ENCODE peak calls at places on chromosomes 7 and 10, in eight cellular contexts. L, B, F, K, S, C, I and A are unnamed samples.

GRCh38 chr7:68792351-68792750 is 805.9 kb upstream of the AUTS2 start:
- DNase-seq in S (no peak), K (no peak), B (no peak), F (no peak), C (no peak), I (no peak), L (no peak), A (no peak)

GRCh38 chr7:122300607-122301079 is 3.9 kb downstream of the FEZF1 start:
- DNase-seq in F (no peak), C (no peak), L (no peak), K (peak), B (no peak), I (no peak), S (no peak), A (no peak)

GRCh38 chr7:66537876-66538275 is 90.8 kb upstream of the KCTD7 start:
- DNase-seq in S (no peak), K (no peak), C (no peak), I (no peak), F (no peak), B (no peak), L (no peak), A (no peak)

GRCh38 chr7:7517661-7518236 is 17.9 kb downstream of the COL28A1 start:
- DNase-seq in F (no peak), I (no peak), C (no peak), S (no peak), L (no peak), K (no peak), B (no peak), A (no peak)

GRCh38 chr7:81460228-81460627 is 309.6 kb downstream of the HGF start:
- DNase-seq in K (no peak), F (no peak), S (no peak), I (no peak), L (no peak), B (no peak), C (no peak), A (no peak)

GRCh38 chr10:101319241-101319915 is 34.6 kb upstream of the BTRC start:
- DNase-seq in K (no peak), F (peak), I (no peak), S (no peak), L (no peak), B (no peak), C (no peak), A (no peak)

GRCh38 chr7:1537631-1538412 is 7.3 kb downstream of the MAFK start:
- DNase-seq in C (peak), B (peak), L (no peak), F (peak), I (peak), S (peak), K (peak), A (peak)

GRCh38 chr10:103244663-103245271 is 920 bp upstream of the RPEL1 start:
- DNase-seq in F (peak), C (peak), S (peak), I (peak), L (peak), K (peak), B (no peak), A (peak)

GRCh38 chr7:141074162-141074989 is 512 bp downstream of the TMEM178B start:
- DNase-seq in S (peak), B (no peak), K (peak), C (no peak), I (no peak), F (peak), L (peak), A (no peak)

GRCh38 chr10:63437334-63437949 is 28.3 kb downstream of the JMJD1C start:
- DNase-seq in S (no peak), K (peak), F (no peak), B (no peak), C (no peak), I (peak), L (no peak), A (no peak)

GRCh38 chr7:115654384-115655181 is 376.0 kb downstream of the TFEC start:
- DNase-seq in B (no peak), F (no peak), I (no peak), S (no peak), C (no peak), K (no peak), L (no peak), A (no peak)

GRCh38 chr10:6173203-6173602 is 29.5 kb upstream of the PFKFB3 start:
- DNase-seq in I (no peak), K (no peak), F (peak), B (no peak), L (no peak), C (no peak), S (no peak), A (no peak)

GRCh38 chr7:149404396-149404795 is 56.5 kb downstream of the ZNF777 start:
- DNase-seq in B (no peak), F (no peak), C (no peak), K (no peak), S (no peak), L (no peak), I (no peak), A (no peak)

GRCh38 chr7:34747176-34747781 is 89.3 kb downstream of the NPSR1 start:
- DNase-seq in K (no peak), F (no peak), I (peak), S (no peak), B (no peak), C (no peak), L (peak), A (no peak)

GRCh38 chr7:80588591-80588990 is 49.9 kb upstream of the CD36 start:
- DNase-seq in S (no peak), F (no peak), K (peak), L (no peak), B (no peak), I (no peak), C (no peak), A (no peak)

GRCh38 chr10:77857272-77857671 is 69.3 kb downstream of the DLG5 start:
- DNase-seq in L (no peak), I (no peak), S (no peak), C (no peak), B (no peak), F (no peak), K (no peak), A (no peak)

GRCh38 chr10:25015927-25016348 is at the start of gene ENKUR:
- DNase-seq in B (peak), I (no peak), C (peak), S (peak), L (peak), F (peak), K (peak), A (peak)

GRCh38 chr7:142385528-142386340 is 127.9 kb upstream of the PRSS58 start:
- DNase-seq in K (peak), L (peak), C (peak), I (peak), B (peak), F (peak), S (peak), A (peak)

GRCh38 chr10:35913628-35914027 is 271.5 kb upstream of the FZD8 start:
- DNase-seq in B (no peak), K (peak), F (no peak), S (no peak), I (peak), L (no peak), C (no peak), A (no peak)

GRCh38 chr10:35912615-35913170 is 270.6 kb upstream of the FZD8 start:
- DNase-seq in I (peak), S (no peak), F (no peak), C (peak), B (no peak), L (no peak), K (peak), A (peak)

GRCh38 chr10:35921866-35922265 is 279.8 kb upstream of the FZD8 start:
- DNase-seq in B (no peak), L (no peak), S (no peak), I (no peak), F (no peak), K (no peak), C (no peak), A (no peak)

GRCh38 chr10:35911954-35912353 is 269.9 kb upstream of the FZD8 start:
- DNase-seq in S (no peak), I (no peak), B (no peak), F (no peak), L (no peak), K (no peak), C (no peak), A (no peak)

GRCh38 chr10:35916791-35917190 is 274.7 kb upstream of the FZD8 start:
- DNase-seq in I (no peak), K (peak), L (no peak), C (no peak), S (no peak), B (no peak), F (no peak), A (no peak)
- TF ChIP-seq CTCF in I (no peak), K (no peak), L (peak), C (no peak), S (no peak), B (no peak), F (no peak), A (no peak)

DNA sequence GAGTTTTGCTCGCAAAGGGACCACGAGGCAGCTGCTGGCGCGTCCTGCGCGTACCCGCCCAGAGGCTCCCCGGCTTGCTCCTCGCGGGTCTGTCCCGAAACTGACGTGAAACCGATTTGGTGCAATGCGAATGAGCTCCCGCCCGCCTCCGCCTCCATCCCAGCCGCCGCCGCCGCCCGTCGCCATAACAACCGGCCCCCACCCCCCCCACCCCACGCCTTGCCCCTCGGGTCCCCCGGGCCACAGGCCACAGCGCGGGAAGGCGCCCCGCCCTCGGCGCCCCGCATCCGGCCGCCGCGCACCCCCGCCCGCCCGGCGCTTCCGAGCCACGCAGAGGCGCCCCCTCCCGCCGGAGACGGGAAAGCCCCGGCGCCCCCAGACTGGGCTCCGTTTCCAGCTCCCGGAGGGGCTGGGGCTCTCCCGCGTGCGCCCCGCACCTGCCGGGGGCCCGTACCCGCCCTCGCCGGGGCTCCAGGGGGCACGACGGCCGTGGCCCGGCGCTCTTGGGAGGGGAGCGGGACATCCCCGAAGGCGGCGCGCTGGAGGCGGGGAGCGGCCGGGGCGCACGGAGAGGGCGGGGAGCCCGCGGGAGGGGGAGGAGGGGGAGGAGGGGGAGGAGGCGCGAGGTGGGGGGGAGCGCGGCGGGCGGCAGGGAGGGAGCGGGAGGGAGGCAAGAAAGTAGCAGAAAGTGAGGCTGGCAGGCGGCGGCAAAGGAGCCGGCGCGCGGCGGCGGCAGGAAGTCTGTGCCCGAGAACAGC is at the start of gene CAMK1D:
- DNase-seq in I (peak), C (no peak), L (peak), B (no peak), K (peak), F (peak), S (peak), A (peak)
- TF ChIP-seq CTCF in I (no peak), C (peak), L (peak), B (peak), K (no peak), F (no peak), S (no peak), A (no peak)

DNA sequence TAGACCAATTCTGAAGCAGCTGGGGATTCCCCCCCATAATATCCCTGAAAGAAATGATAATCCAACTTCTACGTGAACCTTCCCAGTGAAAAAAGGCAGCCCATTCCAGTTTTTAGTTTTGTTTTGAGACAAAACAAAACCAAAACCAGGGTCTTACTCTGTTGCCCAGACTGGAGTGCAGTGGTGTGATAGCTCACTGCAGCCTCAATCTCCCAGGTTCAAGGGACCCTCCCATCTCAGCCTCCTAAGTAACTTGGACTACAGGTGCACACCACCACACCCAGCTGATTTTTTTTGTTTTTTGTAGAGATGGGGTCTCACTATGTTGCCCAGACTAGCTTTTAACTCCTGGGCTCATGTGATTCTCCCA is 12.5 kb upstream of the ARPC1A start:
- DNase-seq in C (no peak), K (no peak), I (no peak), S (no peak), L (peak), B (no peak), F (no peak), A (no peak)
- TF ChIP-seq CTCF in C (no peak), K (no peak), I (no peak), S (no peak), L (no peak), B (no peak), F (peak), A (no peak)

DNA sequence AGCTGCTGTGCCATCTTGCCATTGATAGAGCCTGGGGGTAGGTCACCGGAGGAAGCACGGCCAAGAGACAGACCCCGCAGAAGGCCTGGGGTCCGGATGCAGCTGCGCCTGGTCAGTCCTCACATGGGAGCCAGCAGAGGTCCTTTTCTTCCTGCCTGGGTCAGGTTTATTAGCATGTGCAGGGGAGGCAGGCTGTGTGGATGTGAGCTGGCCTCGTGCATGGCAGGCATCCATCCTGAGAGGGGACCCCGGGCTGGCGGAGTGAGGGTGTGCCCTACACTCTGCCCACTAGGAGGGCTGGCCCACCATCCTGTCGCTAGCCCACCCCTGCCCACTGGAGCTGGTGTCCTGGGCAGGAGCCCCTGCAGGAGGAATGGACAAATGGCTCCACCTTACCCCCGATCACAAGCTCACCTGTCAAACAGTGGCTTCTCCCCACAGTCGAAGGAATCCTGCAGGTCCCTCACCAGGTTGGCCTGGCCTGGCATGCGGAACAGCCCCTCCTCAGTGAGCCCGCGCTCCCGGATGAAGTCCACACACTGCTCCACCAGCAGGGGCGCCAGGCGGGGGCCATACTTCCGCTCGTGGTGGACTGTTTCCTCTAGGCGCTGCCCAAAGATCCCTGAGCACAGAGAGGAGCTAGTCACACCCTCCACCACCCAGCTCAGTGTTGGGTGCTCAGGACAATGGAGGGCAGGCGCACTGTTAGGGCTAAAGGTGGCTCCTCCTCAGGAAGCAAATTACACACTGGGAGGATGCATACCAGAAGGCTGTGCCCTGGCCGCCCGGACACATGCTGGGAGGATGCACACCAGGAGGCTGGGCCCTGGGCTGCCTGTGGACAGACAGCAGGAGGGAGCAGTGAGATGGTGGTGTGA is 145.4 kb downstream of the ARHGAP22 start:
- DNase-seq in I (no peak), K (no peak), S (peak), B (no peak), C (no peak), L (no peak), F (peak), A (no peak)
- TF ChIP-seq CTCF in I (no peak), K (no peak), S (no peak), B (no peak), C (no peak), L (no peak), F (no peak), A (no peak)

DNA sequence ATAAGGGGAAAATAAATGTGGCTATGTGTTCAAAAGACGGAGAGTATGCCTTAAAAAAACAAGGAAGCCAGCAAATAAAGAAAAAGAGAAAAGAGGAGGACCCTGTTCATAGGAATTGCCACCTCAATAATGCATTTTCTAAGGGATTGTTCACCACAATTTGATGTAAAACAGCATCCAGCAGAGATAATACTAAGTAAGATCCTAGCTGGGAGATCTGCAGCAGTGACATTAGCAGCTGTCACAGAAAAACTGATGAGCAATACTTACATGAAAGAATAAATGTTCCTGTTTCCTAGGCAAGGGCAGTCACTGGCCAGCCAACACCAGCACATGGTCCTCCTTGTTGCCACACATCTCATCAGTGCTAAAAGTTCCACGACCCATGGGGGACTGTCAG is 391.5 kb downstream of the SORCS1 start:
- DNase-seq in L (no peak), I (no peak), C (no peak), B (no peak), S (no peak), K (no peak), F (no peak), A (no peak)
- TF ChIP-seq CTCF in L (no peak), I (no peak), C (no peak), B (no peak), S (no peak), K (no peak), F (no peak), A (no peak)

GRCh38 chr7:157465597-157466348 is 129.0 kb downstream of the DNAJB6 start:
- DNase-seq in S (no peak), K (peak), F (no peak), I (no peak), B (no peak), L (no peak), C (no peak), A (no peak)

GRCh38 chr7:157467496-157468212 is 130.8 kb downstream of the DNAJB6 start:
- DNase-seq in C (no peak), B (no peak), S (no peak), L (no peak), K (no peak), F (no peak), I (no peak), A (no peak)

GRCh38 chr7:157468221-157469111 is 131.7 kb downstream of the DNAJB6 start:
- DNase-seq in I (no peak), L (no peak), F (no peak), B (no peak), S (no peak), C (no peak), K (no peak), A (no peak)

GRCh38 chr7:157464971-157465481 is 128.2 kb downstream of the DNAJB6 start:
- DNase-seq in F (no peak), I (no peak), L (no peak), K (no peak), C (no peak), S (no peak), B (no peak), A (no peak)

GRCh38 chr7:157466473-157467261 is 129.9 kb downstream of the DNAJB6 start:
- DNase-seq in C (no peak), K (no peak), F (no peak), B (no peak), I (no peak), L (no peak), S (no peak), A (no peak)
- TF ChIP-seq CTCF in C (no peak), K (no peak), F (no peak), B (no peak), I (no peak), L (peak), S (no peak), A (no peak)

DNA sequence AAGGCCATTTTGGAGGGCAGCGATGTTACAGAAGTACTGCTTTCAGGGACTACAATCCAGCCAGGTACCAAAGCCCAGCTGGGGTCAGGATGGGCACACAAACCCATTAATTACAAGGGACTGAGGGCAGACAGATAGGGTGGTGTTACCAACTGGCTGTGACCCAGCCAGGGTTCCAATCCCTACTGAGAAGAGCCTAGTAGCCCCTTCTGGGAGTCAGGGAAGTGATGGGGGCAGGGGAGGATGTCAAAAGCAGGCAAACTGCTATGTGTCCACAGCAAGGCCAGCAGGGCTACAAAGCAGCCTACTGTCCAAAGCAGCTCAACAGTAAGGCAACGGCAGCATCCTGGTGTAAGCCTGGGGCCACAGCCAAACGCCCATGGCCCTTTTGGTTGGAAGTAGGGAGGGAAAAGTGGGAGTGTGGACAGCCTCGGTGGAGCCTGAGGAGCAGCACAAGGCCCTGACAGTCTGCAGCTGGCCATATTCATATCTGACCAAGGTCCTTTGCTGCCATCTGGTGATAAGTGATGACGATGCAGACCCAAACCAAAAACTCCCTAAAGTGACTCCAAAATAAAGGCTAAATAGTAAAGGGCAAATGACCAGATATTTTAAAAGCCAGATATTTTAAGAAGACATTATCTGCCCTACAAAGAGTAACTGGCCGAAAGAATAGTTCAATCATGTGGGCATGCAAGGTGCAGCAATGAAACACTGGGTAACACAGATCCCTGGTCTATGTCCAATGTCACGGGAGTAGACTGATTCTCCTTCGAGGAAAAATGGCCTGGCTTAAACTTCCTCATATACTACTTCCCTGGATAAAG is 56.9 kb downstream of the XPNPEP1 start:
- DNase-seq in F (no peak), C (no peak), L (no peak), I (peak), B (no peak), S (no peak), K (peak), A (no peak)
- TF ChIP-seq CTCF in F (peak), C (peak), L (peak), I (peak), B (no peak), S (peak), K (peak), A (peak)